ENCODE peak calls at places on chromosomes 13 and 19, in eight cellular contexts. One of them, this sample, is unnamed.
A peak's percentile ranks its signal among the peaks of the same experiment; 100 is the strongest.

GRCh38 chr13:113856716-113857065 is 7.2 kb downstream of the GAS6 start:
- DNase-seq in mucosa of descending colon: peak; percentile 60
- DNase-seq in retinal pigment epithelial cell: no peak
- DNase-seq in fibroblast of the aortic adventitia: peak; percentile 43
- DNase-seq in dorsolateral prefrontal cortex: no peak
- DNase-seq in H9: peak; percentile 20
- DNase-seq in AG04450: no peak
- DNase-seq in prostate gland: no peak
- DNase-seq in this sample: no peak

GRCh38 chr13:84366484-84366883 is 484.2 kb upstream of the SLITRK1 start:
- DNase-seq in retinal pigment epithelial cell: no peak
- DNase-seq in mucosa of descending colon: no peak
- DNase-seq in dorsolateral prefrontal cortex: no peak
- DNase-seq in H9: no peak
- DNase-seq in prostate gland: no peak
- DNase-seq in fibroblast of the aortic adventitia: peak; percentile 49
- DNase-seq in AG04450: no peak
- DNase-seq in this sample: no peak

GRCh38 chr13:71864981-71865857 is 1.8 kb downstream of the DACH1 start:
- DNase-seq in prostate gland: no peak
- DNase-seq in H9: peak; percentile 41
- DNase-seq in fibroblast of the aortic adventitia: no peak
- DNase-seq in mucosa of descending colon: peak; percentile 63
- DNase-seq in retinal pigment epithelial cell: no peak
- DNase-seq in dorsolateral prefrontal cortex: no peak
- DNase-seq in AG04450: no peak
- DNase-seq in this sample: no peak

GRCh38 chr13:114142640-114143490 is 10.4 kb upstream of the RASA3 start:
- DNase-seq in AG04450: no peak
- DNase-seq in fibroblast of the aortic adventitia: no peak
- DNase-seq in dorsolateral prefrontal cortex: no peak
- DNase-seq in H9: no peak
- DNase-seq in mucosa of descending colon: peak; percentile 82
- DNase-seq in retinal pigment epithelial cell: no peak
- DNase-seq in prostate gland: peak; percentile 53
- DNase-seq in this sample: no peak

GRCh38 chr19:19443283-19443682 is 37.8 kb downstream of the GATAD2A start:
- DNase-seq in retinal pigment epithelial cell: no peak
- DNase-seq in mucosa of descending colon: peak; percentile 9
- DNase-seq in fibroblast of the aortic adventitia: no peak
- DNase-seq in H9: no peak
- DNase-seq in dorsolateral prefrontal cortex: no peak
- DNase-seq in AG04450: no peak
- DNase-seq in prostate gland: no peak
- DNase-seq in this sample: no peak

GRCh38 chr19:2113436-2114211 is 16.9 kb downstream of the IZUMO4 start:
- DNase-seq in mucosa of descending colon: no peak
- DNase-seq in fibroblast of the aortic adventitia: peak; percentile 31
- DNase-seq in dorsolateral prefrontal cortex: no peak
- DNase-seq in prostate gland: no peak
- DNase-seq in AG04450: no peak
- DNase-seq in H9: no peak
- DNase-seq in retinal pigment epithelial cell: no peak
- DNase-seq in this sample: no peak

GRCh38 chr19:18649371-18650047 is 12.7 kb downstream of the KLHL26 start:
- DNase-seq in retinal pigment epithelial cell: no peak
- DNase-seq in dorsolateral prefrontal cortex: no peak
- DNase-seq in AG04450: no peak
- DNase-seq in mucosa of descending colon: peak; percentile 57
- DNase-seq in H9: peak; percentile 62
- DNase-seq in fibroblast of the aortic adventitia: peak; percentile 47
- DNase-seq in prostate gland: no peak
- DNase-seq in this sample: no peak

GRCh38 chr13:26342898-26343297 is 89.0 kb downstream of the CDK8 start:
- DNase-seq in fibroblast of the aortic adventitia: no peak
- DNase-seq in prostate gland: no peak
- DNase-seq in dorsolateral prefrontal cortex: no peak
- DNase-seq in AG04450: no peak
- DNase-seq in H9: no peak
- DNase-seq in mucosa of descending colon: no peak
- DNase-seq in retinal pigment epithelial cell: no peak
- DNase-seq in this sample: no peak

GRCh38 chr13:79491715-79492114 is 10.8 kb downstream of the NDFIP2 start:
- DNase-seq in fibroblast of the aortic adventitia: peak; percentile 92
- DNase-seq in H9: no peak
- DNase-seq in AG04450: no peak
- DNase-seq in mucosa of descending colon: no peak
- DNase-seq in dorsolateral prefrontal cortex: no peak
- DNase-seq in prostate gland: no peak
- DNase-seq in retinal pigment epithelial cell: peak; percentile 60
- DNase-seq in this sample: peak; percentile 59

GRCh38 chr13:70809588-70809987 is 701.3 kb upstream of the KLHL1 start:
- DNase-seq in AG04450: no peak
- DNase-seq in retinal pigment epithelial cell: no peak
- DNase-seq in H9: no peak
- DNase-seq in dorsolateral prefrontal cortex: no peak
- DNase-seq in fibroblast of the aortic adventitia: no peak
- DNase-seq in prostate gland: no peak
- DNase-seq in mucosa of descending colon: no peak
- DNase-seq in this sample: no peak

GRCh38 chr19:43412441-43412840 is 2.2 kb upstream of the TEX101 start:
- DNase-seq in prostate gland: no peak
- DNase-seq in H9: no peak
- DNase-seq in fibroblast of the aortic adventitia: no peak
- DNase-seq in AG04450: no peak
- DNase-seq in dorsolateral prefrontal cortex: no peak
- DNase-seq in mucosa of descending colon: no peak
- DNase-seq in retinal pigment epithelial cell: no peak
- DNase-seq in this sample: no peak

DNA sequence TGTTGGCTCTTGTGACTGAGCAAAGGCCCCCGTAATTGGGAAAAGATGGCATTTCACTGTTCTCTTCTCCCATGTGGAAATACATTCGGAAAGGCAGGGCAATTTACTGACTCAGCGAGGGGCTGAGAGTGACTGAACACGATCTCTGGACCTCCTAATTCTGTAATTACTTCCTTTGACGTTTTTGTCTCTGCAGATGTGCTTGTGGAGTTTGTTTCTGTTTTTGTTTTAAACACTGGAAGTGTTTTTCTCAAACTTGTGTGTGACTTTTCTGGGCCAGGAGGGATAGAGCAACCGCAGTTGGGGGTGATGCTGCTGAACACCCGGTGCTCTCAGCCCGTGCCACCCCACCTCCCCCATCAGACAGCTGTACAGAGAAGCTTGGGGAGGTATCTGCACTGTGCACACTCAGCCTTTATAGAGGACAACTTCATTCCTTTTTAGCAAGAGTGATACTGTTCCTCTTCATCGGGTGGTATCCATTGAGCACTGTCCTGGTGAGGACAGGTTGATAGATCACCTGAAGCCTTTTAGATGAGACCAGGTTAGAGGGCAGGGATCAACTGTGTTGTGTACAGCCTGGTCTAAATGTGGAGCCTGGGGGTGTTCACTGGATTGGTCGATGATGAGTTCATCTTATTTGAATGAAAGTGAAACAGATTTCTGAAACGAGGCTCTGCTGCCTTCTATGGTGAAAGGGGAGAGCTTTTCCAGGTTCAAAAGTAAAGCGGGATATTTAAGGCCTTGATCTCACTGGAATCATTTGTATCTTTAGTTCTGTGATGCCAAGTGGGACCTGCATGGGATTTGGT is 117.4 kb downstream of the ESD start:
- DNase-seq in prostate gland: no peak
- DNase-seq in retinal pigment epithelial cell: no peak
- DNase-seq in H9: no peak
- DNase-seq in dorsolateral prefrontal cortex: no peak
- DNase-seq in mucosa of descending colon: no peak
- DNase-seq in AG04450: no peak
- DNase-seq in fibroblast of the aortic adventitia: peak; percentile 69
- DNase-seq in this sample: peak; percentile 57
- TF ChIP-seq CTCF in prostate gland: no peak
- TF ChIP-seq CTCF in retinal pigment epithelial cell: no peak
- TF ChIP-seq CTCF in H9: no peak
- TF ChIP-seq CTCF in dorsolateral prefrontal cortex: no peak
- TF ChIP-seq CTCF in mucosa of descending colon: no peak
- TF ChIP-seq CTCF in AG04450: peak; percentile 32
- TF ChIP-seq CTCF in fibroblast of the aortic adventitia: peak; percentile 22
- TF ChIP-seq CTCF in this sample: peak; percentile 33

GRCh38 chr19:7492142-7493055 is 3.6 kb upstream of the PEX11G start:
- DNase-seq in H9: no peak
- DNase-seq in AG04450: no peak
- DNase-seq in mucosa of descending colon: no peak
- DNase-seq in prostate gland: no peak
- DNase-seq in retinal pigment epithelial cell: no peak
- DNase-seq in fibroblast of the aortic adventitia: no peak
- DNase-seq in dorsolateral prefrontal cortex: no peak
- DNase-seq in this sample: no peak

GRCh38 chr19:7500811-7501450 is 12.1 kb upstream of the PEX11G start:
- DNase-seq in prostate gland: peak; percentile 60
- DNase-seq in AG04450: no peak
- DNase-seq in retinal pigment epithelial cell: no peak
- DNase-seq in dorsolateral prefrontal cortex: peak; percentile 91
- DNase-seq in H9: peak; percentile 89
- DNase-seq in mucosa of descending colon: peak; percentile 87
- DNase-seq in fibroblast of the aortic adventitia: no peak
- DNase-seq in this sample: no peak

GRCh38 chr19:7502552-7502951 is 13.4 kb upstream of the ZNF358 start:
- DNase-seq in mucosa of descending colon: no peak
- DNase-seq in dorsolateral prefrontal cortex: no peak
- DNase-seq in fibroblast of the aortic adventitia: no peak
- DNase-seq in prostate gland: no peak
- DNase-seq in retinal pigment epithelial cell: no peak
- DNase-seq in H9: no peak
- DNase-seq in AG04450: no peak
- DNase-seq in this sample: no peak

GRCh38 chr19:7494416-7495098 is 5.7 kb upstream of the PEX11G start:
- DNase-seq in AG04450: no peak
- DNase-seq in retinal pigment epithelial cell: no peak
- DNase-seq in prostate gland: peak; percentile 57
- DNase-seq in H9: no peak
- DNase-seq in dorsolateral prefrontal cortex: peak; percentile 88
- DNase-seq in mucosa of descending colon: no peak
- DNase-seq in fibroblast of the aortic adventitia: peak; percentile 58
- DNase-seq in this sample: no peak

GRCh38 chr19:7497292-7497691 is 8.5 kb upstream of the PEX11G start:
- DNase-seq in dorsolateral prefrontal cortex: no peak
- DNase-seq in AG04450: no peak
- DNase-seq in H9: peak; percentile 60
- DNase-seq in prostate gland: no peak
- DNase-seq in retinal pigment epithelial cell: no peak
- DNase-seq in mucosa of descending colon: no peak
- DNase-seq in fibroblast of the aortic adventitia: no peak
- DNase-seq in this sample: no peak
- TF ChIP-seq CTCF in dorsolateral prefrontal cortex: peak; percentile 33
- TF ChIP-seq CTCF in AG04450: peak; percentile 48
- TF ChIP-seq CTCF in H9: peak; percentile 63
- TF ChIP-seq CTCF in prostate gland: peak; percentile 18
- TF ChIP-seq CTCF in retinal pigment epithelial cell: peak; percentile 56
- TF ChIP-seq CTCF in mucosa of descending colon: no peak
- TF ChIP-seq CTCF in fibroblast of the aortic adventitia: peak; percentile 65
- TF ChIP-seq CTCF in this sample: peak; percentile 33

DNA sequence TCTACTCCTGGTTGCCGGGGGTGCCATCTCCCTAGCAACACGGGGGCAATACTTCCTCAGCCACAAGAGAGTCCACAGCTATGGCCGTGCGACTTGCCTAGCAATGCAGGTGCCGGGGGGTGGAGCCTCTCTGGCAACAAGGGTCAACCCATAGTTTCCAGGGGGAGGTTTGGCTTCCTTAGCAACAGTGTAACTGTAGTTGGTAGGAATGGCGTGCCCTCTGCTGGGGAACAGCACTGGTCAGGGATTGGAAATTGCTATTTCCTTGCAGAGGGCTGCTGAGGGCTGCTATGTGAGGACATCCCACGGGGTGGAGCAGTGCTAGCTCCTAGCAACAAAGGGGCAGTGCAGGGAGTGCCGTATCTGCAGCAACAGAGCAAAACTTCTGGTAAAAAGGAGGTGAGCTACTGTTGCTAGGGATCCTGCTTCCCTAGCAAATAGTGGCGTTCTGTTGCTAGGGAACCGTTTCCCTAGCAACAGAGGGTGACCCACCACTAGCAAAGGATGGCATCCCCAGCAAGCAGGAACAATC is 7.0 kb upstream of the TMC4 start:
- DNase-seq in retinal pigment epithelial cell: peak; percentile 54
- DNase-seq in prostate gland: no peak
- DNase-seq in mucosa of descending colon: peak; percentile 78
- DNase-seq in fibroblast of the aortic adventitia: peak; percentile 35
- DNase-seq in H9: peak; percentile 98
- DNase-seq in dorsolateral prefrontal cortex: peak; percentile 79
- DNase-seq in AG04450: no peak
- DNase-seq in this sample: no peak
- TF ChIP-seq CTCF in retinal pigment epithelial cell: peak; percentile 63
- TF ChIP-seq CTCF in prostate gland: no peak
- TF ChIP-seq CTCF in mucosa of descending colon: peak; percentile 24
- TF ChIP-seq CTCF in fibroblast of the aortic adventitia: peak; percentile 21
- TF ChIP-seq CTCF in H9: peak; percentile 75
- TF ChIP-seq CTCF in dorsolateral prefrontal cortex: peak; percentile 15
- TF ChIP-seq CTCF in AG04450: peak; percentile 42
- TF ChIP-seq CTCF in this sample: peak; percentile 5

GRCh38 chr19:35069706-35070105 is 28.2 kb downstream of the HPN start:
- DNase-seq in AG04450: no peak
- DNase-seq in fibroblast of the aortic adventitia: no peak
- DNase-seq in retinal pigment epithelial cell: no peak
- DNase-seq in mucosa of descending colon: no peak
- DNase-seq in prostate gland: no peak
- DNase-seq in H9: no peak
- DNase-seq in dorsolateral prefrontal cortex: no peak
- DNase-seq in this sample: no peak
- TF ChIP-seq CTCF in AG04450: no peak
- TF ChIP-seq CTCF in fibroblast of the aortic adventitia: no peak
- TF ChIP-seq CTCF in retinal pigment epithelial cell: no peak
- TF ChIP-seq CTCF in mucosa of descending colon: no peak
- TF ChIP-seq CTCF in prostate gland: no peak
- TF ChIP-seq CTCF in H9: no peak
- TF ChIP-seq CTCF in dorsolateral prefrontal cortex: no peak
- TF ChIP-seq CTCF in this sample: no peak

DNA sequence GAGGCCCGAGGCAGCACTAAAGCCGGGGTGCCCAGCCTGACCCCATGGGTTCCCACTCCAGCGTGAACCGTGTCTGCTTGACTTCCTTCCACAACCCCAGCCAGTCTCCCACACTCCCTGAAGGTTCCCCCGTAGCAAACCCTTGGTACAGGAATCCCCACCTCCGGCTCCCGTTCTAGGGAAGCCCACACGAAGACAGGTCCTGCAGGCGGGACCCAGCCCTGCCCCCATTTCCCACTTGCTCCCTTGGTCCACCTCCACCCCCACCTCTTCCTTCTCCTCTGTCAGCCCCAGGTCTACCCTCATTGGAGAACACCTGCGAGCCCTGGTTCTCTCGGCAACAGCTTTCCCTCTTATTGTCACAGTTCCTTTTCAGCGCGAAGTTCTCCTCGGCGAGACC is 23.9 kb downstream of the C19orf81 start:
- DNase-seq in fibroblast of the aortic adventitia: no peak
- DNase-seq in dorsolateral prefrontal cortex: no peak
- DNase-seq in mucosa of descending colon: no peak
- DNase-seq in H9: no peak
- DNase-seq in retinal pigment epithelial cell: no peak
- DNase-seq in prostate gland: no peak
- DNase-seq in AG04450: no peak
- DNase-seq in this sample: no peak
- TF ChIP-seq CTCF in fibroblast of the aortic adventitia: no peak
- TF ChIP-seq CTCF in dorsolateral prefrontal cortex: no peak
- TF ChIP-seq CTCF in mucosa of descending colon: no peak
- TF ChIP-seq CTCF in H9: no peak
- TF ChIP-seq CTCF in retinal pigment epithelial cell: no peak
- TF ChIP-seq CTCF in prostate gland: no peak
- TF ChIP-seq CTCF in AG04450: no peak
- TF ChIP-seq CTCF in this sample: no peak

GRCh38 chr19:44576843-44577565 is 36.4 kb upstream of the IGSF23 start:
- DNase-seq in retinal pigment epithelial cell: no peak
- DNase-seq in mucosa of descending colon: no peak
- DNase-seq in dorsolateral prefrontal cortex: no peak
- DNase-seq in fibroblast of the aortic adventitia: peak; percentile 60
- DNase-seq in H9: peak; percentile 70
- DNase-seq in AG04450: no peak
- DNase-seq in prostate gland: no peak
- DNase-seq in this sample: no peak
- TF ChIP-seq CTCF in retinal pigment epithelial cell: peak; percentile 76
- TF ChIP-seq CTCF in mucosa of descending colon: peak; percentile 57
- TF ChIP-seq CTCF in dorsolateral prefrontal cortex: no peak
- TF ChIP-seq CTCF in fibroblast of the aortic adventitia: peak; percentile 78
- TF ChIP-seq CTCF in H9: peak; percentile 86
- TF ChIP-seq CTCF in AG04450: peak; percentile 73
- TF ChIP-seq CTCF in prostate gland: peak; percentile 53
- TF ChIP-seq CTCF in this sample: peak; percentile 60